ENCODE peak calls at places on chromosomes 11 and 22, in ten cellular contexts. H is IMR-90; R is left ventricle myocardium inferior; J is cardiac muscle cell; C is neural progenitor cell; M is AG10803; T is H7; A is CD8-positive, alpha-beta memory T cell; I is pancreas; Y is stomach. P is an unnamed sample.

GRCh38 chr11:113906038-113906437 is 1.4 kb downstream of the HTR3B start:
- DNase-seq in M (peak; percentile 11), J (peak; percentile 65), A (no peak), T (peak; percentile 56), Y (peak; percentile 30), C (peak; percentile 76), R (no peak), H (peak; percentile 51), I (peak; percentile 16), P (no peak)

GRCh38 chr22:35637943-35638342 is 10.3 kb upstream of the APOL6 start:
- DNase-seq in I (no peak), A (no peak), H (peak; percentile 20), M (peak; percentile 50), R (no peak), C (no peak), J (no peak), Y (no peak), T (peak; percentile 9), P (no peak)

GRCh38 chr11:73274722-73275380 is 2.7 kb downstream of the P2RY6 start:
- DNase-seq in H (no peak), Y (no peak), C (no peak), J (no peak), I (no peak), A (no peak), R (no peak), M (no peak), T (no peak), P (no peak)

GRCh38 chr11:70468256-70469230 is 70.2 kb downstream of the CTTN start:
- DNase-seq in I (no peak), H (no peak), J (no peak), A (no peak), R (no peak), T (no peak), Y (no peak), M (no peak), C (no peak), P (no peak)

GRCh38 chr11:35246725-35247124 is 107.8 kb downstream of the CD44 start:
- DNase-seq in R (no peak), H (peak; percentile 62), T (no peak), J (peak; percentile 75), C (no peak), I (no peak), Y (no peak), M (peak; percentile 79), A (no peak), P (no peak)

GRCh38 chr22:20807315-20807752 is 33.4 kb downstream of the SERPIND1 start:
- DNase-seq in J (no peak), A (no peak), H (peak; percentile 98), R (no peak), C (no peak), Y (no peak), M (peak; percentile 96), T (no peak), I (no peak), P (no peak)

GRCh38 chr11:33040127-33040861 is 922 bp downstream of the TCP11L1 start:
- DNase-seq in I (no peak), Y (no peak), T (no peak), M (no peak), H (peak; percentile 44), R (no peak), A (peak; percentile 58), C (no peak), J (no peak), P (no peak)

GRCh38 chr11:61787928-61788491 is 4.4 kb downstream of the TMEM258 start:
- DNase-seq in A (no peak), C (peak; percentile 79), J (peak; percentile 82), H (peak; percentile 61), Y (peak; percentile 72), M (peak; percentile 30), I (peak; percentile 45), T (peak; percentile 90), R (no peak), P (no peak)

GRCh38 chr22:48505891-48506290 is 1321.8 kb downstream of the BRD1 start:
- DNase-seq in C (no peak), J (no peak), R (no peak), A (no peak), T (no peak), Y (no peak), H (no peak), M (no peak), I (no peak), P (no peak)

GRCh38 chr11:30488304-30488998 is 97.7 kb downstream of the MPPED2 start:
- DNase-seq in C (no peak), J (peak; percentile 36), M (peak; percentile 6), T (no peak), Y (peak; percentile 53), R (no peak), H (peak; percentile 81), I (peak; percentile 73), A (no peak), P (no peak)

GRCh38 chr11:118438314-118438931 is 2.1 kb downstream of the KMT2A start:
- DNase-seq in J (peak; percentile 74), A (peak; percentile 69), R (peak; percentile 14), Y (no peak), I (peak; percentile 23), H (peak; percentile 87), T (peak; percentile 48), M (peak; percentile 78), C (peak; percentile 70), P (peak; percentile 69)

GRCh38 chr11:607020-607780 is 8.6 kb downstream of the IRF7 start:
- DNase-seq in C (no peak), Y (no peak), M (no peak), I (no peak), A (no peak), R (no peak), J (no peak), H (no peak), T (no peak), P (no peak)

GRCh38 chr11:67267188-67268035 is 1.1 kb downstream of the GRK2 start:
- DNase-seq in Y (peak; percentile 76), R (no peak), H (no peak), T (peak; percentile 32), C (no peak), A (peak; percentile 58), M (no peak), J (no peak), I (no peak), P (peak; percentile 44)

GRCh38 chr11:13343931-13344717 is 66.5 kb downstream of the BMAL1 start:
- DNase-seq in A (peak; percentile 77), J (peak; percentile 82), R (no peak), Y (peak; percentile 81), C (peak; percentile 79), H (peak; percentile 79), M (peak; percentile 76), I (peak; percentile 44), T (peak; percentile 76), P (peak; percentile 85)

GRCh38 chr11:121393855-121394254 is 58.3 kb upstream of the SORL1 start:
- DNase-seq in M (no peak), I (no peak), R (no peak), A (no peak), J (no peak), T (no peak), H (no peak), Y (no peak), C (no peak), P (no peak)

GRCh38 chr11:128341280-128341679 is 246.1 kb downstream of the ETS1 start:
- DNase-seq in Y (no peak), T (no peak), A (peak; percentile 79), C (no peak), H (no peak), I (no peak), R (no peak), J (no peak), M (no peak), P (no peak)

DNA sequence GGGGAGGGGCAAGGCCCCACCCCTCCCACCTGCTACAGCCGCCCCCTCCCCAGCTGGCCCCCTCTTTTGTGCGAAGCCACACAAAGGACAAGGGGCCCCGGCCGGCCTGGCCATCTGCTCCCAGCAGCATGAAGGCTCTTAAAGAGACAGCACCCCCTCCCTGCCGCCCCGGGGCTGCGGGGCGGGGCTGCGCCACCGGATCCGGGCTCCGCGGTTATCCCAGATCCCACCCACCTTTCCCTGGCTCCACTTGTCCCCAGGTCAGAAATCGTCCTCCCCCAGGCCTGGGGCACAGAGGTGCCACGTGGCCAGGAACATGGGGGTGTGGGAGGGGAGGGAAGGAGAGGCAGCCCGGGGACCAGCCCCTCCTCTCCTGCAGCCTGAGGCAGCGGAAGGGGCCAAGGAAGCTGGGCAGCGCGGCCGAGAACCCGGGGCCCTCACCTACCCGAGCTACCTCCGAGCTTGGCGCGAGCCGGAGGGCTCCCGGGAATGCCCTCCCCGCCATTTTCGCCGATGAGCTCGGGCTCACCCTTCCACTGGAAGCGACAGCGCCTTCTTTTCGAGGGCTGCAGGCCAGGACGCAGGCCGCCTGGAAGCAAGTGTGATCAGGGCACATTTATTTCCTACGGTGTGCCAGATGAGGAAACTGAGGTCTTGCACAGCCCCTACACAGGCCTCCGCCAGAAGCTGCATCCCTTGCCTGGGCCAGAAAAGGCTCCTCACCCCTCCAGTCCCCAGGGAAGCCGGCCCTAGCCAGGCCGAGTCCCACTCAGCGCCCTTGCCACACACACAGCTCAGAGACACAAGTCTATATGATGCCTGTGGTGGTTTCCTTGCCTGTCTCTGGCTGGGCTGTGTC is 2.5 kb upstream of the RCOR2 start:
- DNase-seq in T (peak; percentile 94), M (no peak), H (no peak), A (no peak), I (peak; percentile 32), R (peak; percentile 76), Y (peak; percentile 51), C (peak; percentile 94), J (peak; percentile 79), P (peak; percentile 16)
- H3K4me3 ChIP-seq in T (peak overlapping the region; percentile 47), M (peak overlapping the region; percentile 37), H (no peak overlapping the region), A (no peak overlapping the region), I (no peak overlapping the region), R (peak overlapping the region; percentile 67), Y (peak overlapping the region; percentile 56), C (peak overlapping the region; percentile 95), J (peak overlapping the region; percentile 2), P (peak overlapping the region; percentile 12)

DNA sequence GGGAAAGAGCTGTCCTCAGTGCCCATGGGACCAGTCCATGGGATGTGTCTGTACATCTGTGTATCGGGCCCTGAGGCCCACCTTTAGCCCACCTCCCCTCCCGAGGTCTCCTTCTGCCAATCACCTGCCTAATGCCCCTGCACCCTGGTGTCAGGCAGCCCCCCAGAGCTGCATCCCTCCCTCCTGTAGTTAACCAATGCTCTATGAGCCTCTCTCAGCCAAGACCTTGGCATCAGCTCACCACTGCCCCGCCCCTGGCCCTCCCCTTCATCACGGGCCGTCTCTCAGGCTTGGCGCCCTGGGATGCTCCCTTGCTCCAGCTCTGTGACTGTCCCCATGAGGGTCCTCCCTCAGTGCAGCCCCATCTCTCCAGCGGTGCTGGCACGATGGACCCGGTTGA is 18.5 kb downstream of the MGAT3 start:
- DNase-seq in T (peak; percentile 48), R (no peak), A (no peak), C (no peak), Y (no peak), J (no peak), H (no peak), I (no peak), M (no peak), P (no peak)
- H3K4me3 ChIP-seq in T (no peak overlapping the region), R (peak overlapping the region; percentile 2), A (no peak overlapping the region), C (no peak overlapping the region), Y (no peak overlapping the region), J (no peak overlapping the region), H (no peak overlapping the region), I (no peak overlapping the region), M (no peak overlapping the region), P (no peak overlapping the region)

GRCh38 chr11:107928767-107929507 is 689 bp downstream of the RAB39A start:
- DNase-seq in I (no peak), C (peak; percentile 71), H (no peak), M (no peak), J (peak; percentile 42), R (peak; percentile 20), A (no peak), T (peak; percentile 80), Y (no peak), P (no peak)
- H3K4me3 ChIP-seq in I (peak overlapping the region; percentile 28), C (peak overlapping the region; percentile 92), H (no peak overlapping the region), M (peak overlapping the region; percentile 40), J (peak overlapping the region; percentile 61), R (peak overlapping the region; percentile 58), A (no peak overlapping the region), T (peak overlapping the region; percentile 93), Y (peak overlapping the region; percentile 60), P (no peak overlapping the region)

GRCh38 chr11:68282861-68283230 is 11.1 kb upstream of the C11orf24 start:
- DNase-seq in C (no peak), Y (no peak), J (no peak), H (no peak), T (no peak), I (no peak), M (no peak), A (peak; percentile 40), R (no peak), P (no peak)
- H3K4me3 ChIP-seq in C (no peak overlapping the region), Y (no peak overlapping the region), J (no peak overlapping the region), H (no peak overlapping the region), T (no peak overlapping the region), I (no peak overlapping the region), M (no peak overlapping the region), A (no peak overlapping the region), R (no peak overlapping the region), P (no peak overlapping the region)

P was measured in thyroid gland.